ENCODE peak calls at places on chromosomes 4 and X, in ten cellular contexts. R is activated T-cell treated with anti-CD3 and anti-CD28 coated beads for 1 hour; D is RPMI7951; F is CD4-positive, CD25-positive, alpha-beta regulatory T cell; J is HuH-7; N is AG09309; U is NCI-H748 treated with DMSO at 0.1 percent for 48 hours; Y is NCI-H460; O is neural crest cell; K is anterior cingulate cortex. C is an unnamed sample.

GRCh38 chr4:150126201-150126879 is 48.1 kb downstream of the DCLK2 start:
- DNase-seq in R (no peak), D (peak), F (no peak), J (no peak), N (no peak), U (no peak), Y (no peak), O (no peak), K (no peak), C (no peak)

GRCh38 chr4:155569960-155570515 is 96.6 kb upstream of the GUCY1A1 start:
- DNase-seq in R (no peak), D (peak), F (no peak), J (no peak), N (peak), U (no peak), Y (no peak), O (no peak), K (no peak), C (no peak)

GRCh38 chr4:77158487-77158861 is 1.5 kb downstream of the CCNG2 start:
- DNase-seq in R (peak), D (no peak), F (no peak), J (no peak), N (no peak), U (no peak), Y (no peak), O (no peak), K (no peak), C (no peak)

GRCh38 chr4:153900426-153900825 is 111.5 kb upstream of the SFRP2 start:
- DNase-seq in R (no peak), D (no peak), F (no peak), J (no peak), N (no peak), U (no peak), Y (no peak), O (no peak), K (no peak), C (no peak)

GRCh38 chr4:175651701-175652100 is 160.4 kb downstream of the GPM6A start:
- DNase-seq in R (no peak), D (no peak), F (no peak), J (no peak), N (no peak), U (no peak), Y (no peak), O (no peak), K (no peak), C (no peak)

GRCh38 chrX:67604979-67605703 is 61.3 kb downstream of the AR start:
- DNase-seq in R (no peak), D (peak), F (no peak), J (no peak), N (peak), U (no peak), Y (no peak), O (no peak), K (no peak), C (peak)

GRCh38 chr4:52376107-52376704 is 282.9 kb downstream of the USP46 start:
- DNase-seq in R (no peak), D (peak), F (no peak), J (peak), N (peak), U (peak), Y (peak), O (peak), K (no peak), C (no peak)

GRCh38 chr4:185238261-185238681 is 28.9 kb downstream of the SNX25 start:
- DNase-seq in R (no peak), D (no peak), F (no peak), J (no peak), N (peak), U (no peak), Y (no peak), O (no peak), K (no peak), C (no peak)

GRCh38 chr4:156517956-156518355 is 453.6 kb downstream of the PDGFC start:
- DNase-seq in R (no peak), D (no peak), F (no peak), J (no peak), N (no peak), U (no peak), Y (no peak), O (no peak), K (no peak), C (no peak)

C was measured in PC-9.